ENCODE peak calls at places on chromosomes 3 and 15, in six cellular contexts. R is CD4-positive, alpha-beta T cell; V is upper lobe of right lung; I is psoas muscle; J is PC-3; Y is A549. S is an unnamed sample.

GRCh38 chr3:187136347-187136746 is 2.9 kb downstream of the RPL39L start:
- DNase-seq in J (no peak), R (no peak), I (no peak), V (no peak), Y (no peak), S (no peak)

GRCh38 chr3:11558918-11559815 is 84.5 kb downstream of the VGLL4 start:
- DNase-seq in R (no peak), I (no peak), J (no peak), Y (no peak), V (no peak), S (no peak)

GRCh38 chr15:31402511-31403056 is 75.9 kb downstream of the KLF13 start:
- DNase-seq in I (no peak), V (no peak), J (no peak), R (no peak), Y (no peak), S (peak; percentile 66)

GRCh38 chr15:40449275-40449674 is 8.5 kb downstream of the BAHD1 start:
- DNase-seq in V (no peak), R (no peak), I (no peak), J (peak; percentile 39), Y (no peak), S (no peak)

GRCh38 chr15:44738340-44738984 is 2.1 kb downstream of the TRIM69 start:
- DNase-seq in I (no peak), V (no peak), J (peak; percentile 87), R (no peak), Y (peak; percentile 43), S (no peak)

GRCh38 chr15:81418891-81419290 is 44.9 kb upstream of the TMC3 start:
- DNase-seq in I (no peak), Y (no peak), V (no peak), R (no peak), J (no peak), S (no peak)

GRCh38 chr3:108118038-108118727 is 27.4 kb upstream of the CD47 start:
- DNase-seq in V (no peak), J (peak; percentile 63), Y (no peak), I (no peak), R (no peak), S (no peak)

GRCh38 chr15:77508541-77509505 is 88.1 kb downstream of the HMG20A start:
- DNase-seq in R (no peak), V (peak; percentile 70), I (peak; percentile 36), Y (no peak), J (no peak), S (peak; percentile 59)

GRCh38 chr3:43025423-43025822 is 46.3 kb downstream of the GASK1A start:
- DNase-seq in V (no peak), R (no peak), Y (no peak), I (no peak), J (peak; percentile 24), S (no peak)

GRCh38 chr15:58627046-58627445 is 122.5 kb downstream of the ADAM10 start:
- DNase-seq in I (no peak), Y (no peak), R (no peak), V (no peak), J (no peak), S (no peak)

GRCh38 chr3:168052517-168052916 is 43.2 kb downstream of the GOLIM4 start:
- DNase-seq in I (no peak), J (no peak), V (no peak), R (no peak), Y (no peak), S (no peak)

GRCh38 chr15:78859971-78860733 is 12.5 kb upstream of the MORF4L1 start:
- DNase-seq in J (peak; percentile 90), I (peak; percentile 74), V (peak; percentile 83), Y (peak; percentile 96), R (peak; percentile 46), S (peak; percentile 86)

GRCh38 chr15:32909431-32909830 is 191.6 kb downstream of the GREM1 start:
- DNase-seq in I (no peak), V (no peak), R (no peak), J (peak; percentile 19), Y (no peak), S (no peak)

GRCh38 chr15:68001811-68002210 is 52.3 kb upstream of the PIAS1 start:
- DNase-seq in J (no peak), I (no peak), Y (no peak), R (no peak), V (no peak), S (no peak)

GRCh38 chr3:55673764-55674163 is 186.7 kb upstream of the WNT5A start:
- DNase-seq in Y (no peak), J (no peak), V (no peak), R (no peak), I (no peak), S (no peak)

GRCh38 chr3:2659896-2660295 is 450.3 kb downstream of the IL5RA start:
- DNase-seq in Y (no peak), R (no peak), V (no peak), I (no peak), J (no peak), S (no peak)

GRCh38 chr3:185737740-185738680 is 86.8 kb downstream of the IGF2BP2 start:
- DNase-seq in Y (no peak), J (peak; percentile 32), V (no peak), R (no peak), I (no peak), S (no peak)

GRCh38 chr15:62824111-62824737 is 218.3 kb upstream of the TPM1 start:
- DNase-seq in I (no peak), J (peak; percentile 51), Y (peak; percentile 29), V (no peak), R (no peak), S (no peak)

GRCh38 chr3:64935995-64936394 is 248.2 kb upstream of the ADAMTS9 start:
- DNase-seq in R (no peak), J (no peak), I (no peak), V (no peak), Y (no peak), S (no peak)

GRCh38 chr15:36330598-36330997 is 248.8 kb upstream of the CDIN1 start:
- DNase-seq in V (no peak), I (no peak), Y (no peak), J (no peak), R (no peak), S (no peak)

GRCh38 chr15:32838820-32839219 is 121.0 kb downstream of the GREM1 start:
- DNase-seq in Y (peak; percentile 81), R (no peak), J (peak; percentile 97), I (peak; percentile 34), V (no peak), S (no peak)

GRCh38 chr3:18712713-18713575 is 287.8 kb upstream of the SATB1 start:
- DNase-seq in J (no peak), R (no peak), Y (no peak), V (no peak), I (no peak), S (no peak)

GRCh38 chr3:107800705-107801104 is 277.9 kb downstream of the BBX start:
- DNase-seq in R (no peak), J (no peak), Y (no peak), I (no peak), V (no peak), S (no peak)

GRCh38 chr3:126153695-126154360 is 26.6 kb downstream of the ALDH1L1 start:
- DNase-seq in R (no peak), V (peak; percentile 46), J (no peak), I (no peak), Y (no peak), S (peak; percentile 46)

GRCh38 chr15:30872341-30872748 is 31.4 kb upstream of the FAN1 start:
- DNase-seq in Y (no peak), J (peak; percentile 77), R (no peak), I (no peak), V (no peak), S (no peak)

GRCh38 chr3:155019576-155019975 is 60.5 kb upstream of the MME start:
- DNase-seq in I (no peak), R (no peak), V (no peak), Y (no peak), J (peak; percentile 17), S (no peak)

GRCh38 chr15:98568382-98569017 is 79.8 kb upstream of the IGF1R start:
- DNase-seq in V (no peak), J (no peak), Y (peak; percentile 31), I (no peak), R (no peak), S (no peak)

GRCh38 chr15:99703603-99704443 is 29.4 kb downstream of the LYSMD4 start:
- DNase-seq in Y (peak; percentile 81), R (no peak), J (peak; percentile 77), V (no peak), I (no peak), S (no peak)

GRCh38 chr15:28019594-28020320 is 79.4 kb downstream of the OCA2 start:
- DNase-seq in J (no peak), R (no peak), I (no peak), V (no peak), Y (no peak), S (no peak)

GRCh38 chr3:182136008-182136910 is 424.5 kb downstream of the SOX2 start:
- DNase-seq in Y (peak; percentile 84), V (no peak), R (no peak), J (no peak), I (no peak), S (no peak)

GRCh38 chr15:75098371-75098770 is 75.0 kb downstream of the PPCDC start:
- DNase-seq in I (no peak), V (no peak), Y (no peak), R (no peak), J (no peak), S (no peak)

GRCh38 chr3:36784012-36784763 is 19.8 kb upstream of the DCLK3 start:
- DNase-seq in Y (no peak), I (no peak), R (no peak), J (no peak), V (no peak), S (no peak)

GRCh38 chr15:36965561-36966342 is 134.6 kb downstream of the MEIS2 start:
- DNase-seq in R (no peak), V (no peak), I (no peak), Y (no peak), J (no peak), S (no peak)

GRCh38 chr3:6204891-6205290 is 656.0 kb upstream of the GRM7 start:
- DNase-seq in V (no peak), R (no peak), I (no peak), J (peak; percentile 8), Y (no peak), S (no peak)
- H3K9me3 ChIP-seq in V (no peaks in the 10 kb centered on the region), R (no peaks in the 10 kb centered on the region), I (no peaks in the 10 kb centered on the region), J (no peaks in the 10 kb centered on the region), Y (no peaks in the 10 kb centered on the region), S (no peaks in the 10 kb centered on the region)

DNA sequence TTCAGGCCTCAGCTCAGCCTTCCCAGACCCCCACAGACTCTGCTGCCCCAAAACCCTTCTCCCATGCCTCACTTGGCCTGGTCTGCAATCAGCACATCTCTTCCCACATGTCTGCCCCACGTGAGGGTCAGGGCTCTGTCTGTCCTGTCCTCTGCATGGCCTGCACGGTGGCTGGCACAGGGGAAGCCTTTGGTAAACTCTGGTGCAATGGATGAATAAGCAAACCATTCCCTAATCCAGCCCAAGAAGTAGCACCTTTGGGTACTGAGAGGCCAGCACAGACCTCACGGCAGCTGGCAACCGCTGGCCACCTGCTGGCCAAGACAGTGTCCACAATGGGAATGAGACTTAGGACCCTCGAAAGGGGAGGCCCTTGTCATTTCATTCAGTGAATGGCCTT is 27.7 kb downstream of the ABTB1 start:
- DNase-seq in Y (no peak), J (no peak), R (no peak), V (peak; percentile 48), I (no peak), S (no peak)
- H3K27ac ChIP-seq in Y (peak overlapping the region; percentile 87), J (no peak overlapping the region), R (no peak overlapping the region), V (peak overlapping the region; percentile 84), I (peak overlapping the region; percentile 94), S (peak overlapping the region; percentile 93)

GRCh38 chr3:195774917-195775316 is 36.8 kb downstream of the MUC4 start:
- DNase-seq in Y (peak; percentile 58), I (peak; percentile 76), R (no peak), J (peak; percentile 59), V (peak; percentile 83), S (peak; percentile 76)
- TF ChIP-seq CTCF in Y (peak; percentile 50), I (peak; percentile 49), R (no peak), J (peak; percentile 70), V (peak; percentile 55), S (peak; percentile 40)

GRCh38 chr3:78941587-78941986 is 826.2 kb downstream of the ROBO1 start:
- DNase-seq in J (peak; percentile 78), V (no peak), R (no peak), Y (peak; percentile 21), I (no peak), S (no peak)
- H3K9me3 ChIP-seq in J (no peaks in the 10 kb centered on the region), V (no peaks in the 10 kb centered on the region), R (no peaks in the 10 kb centered on the region), Y (no peaks in the 10 kb centered on the region), I (peaks cover 5% of the 10 kb centered on the region), S (no peaks in the 10 kb centered on the region)

S was measured in sigmoid colon.